ENCODE peak calls at places on chromosome 1, in nine cellular contexts. X, M, G, J, E, W, H, Q and N are unnamed samples.

GRCh38 chr1:63892632-63893395 is 119.0 kb downstream of the ROR1 start:
- DNase-seq in X (peak), M (no peak), G (peak), J (no peak), E (no peak), W (no peak), H (no peak), Q (no peak), N (no peak)

GRCh38 chr1:76281306-76281705 is 206.8 kb downstream of the ST6GALNAC3 start:
- DNase-seq in X (no peak), M (no peak), G (no peak), J (no peak), E (no peak), W (no peak), H (no peak), Q (no peak), N (no peak)

GRCh38 chr1:2257245-2257627 is 29.1 kb downstream of the SKI start:
- DNase-seq in X (peak), M (no peak), G (no peak), J (no peak), E (no peak), W (no peak), H (peak), Q (no peak), N (no peak)

GRCh38 chr1:79633456-79633855 is 626.9 kb upstream of the ADGRL4 start:
- DNase-seq in X (peak), M (no peak), G (peak), J (no peak), E (no peak), W (peak), H (no peak), Q (no peak), N (no peak)

GRCh38 chr1:45722809-45723208 is 27.6 kb downstream of the IPP start:
- DNase-seq in X (peak), M (no peak), G (peak), J (no peak), E (no peak), W (no peak), H (no peak), Q (peak), N (no peak)

GRCh38 chr1:70442486-70442885 is 31.4 kb downstream of the CTH start:
- DNase-seq in X (no peak), M (no peak), G (no peak), J (no peak), E (no peak), W (no peak), H (no peak), Q (no peak), N (no peak)

GRCh38 chr1:182080955-182081582 is 19.6 kb upstream of the ZNF648 start:
- DNase-seq in X (peak), M (no peak), G (peak), J (peak), E (peak), W (peak), H (no peak), Q (peak), N (no peak)

GRCh38 chr1:16442273-16442672 is 1.7 kb downstream of the NECAP2 start:
- DNase-seq in X (no peak), M (no peak), G (no peak), J (no peak), E (no peak), W (no peak), H (no peak), Q (peak), N (no peak)

GRCh38 chr1:110783292-110783918 is 89.5 kb upstream of the CD53 start:
- DNase-seq in X (peak), M (no peak), G (peak), J (peak), E (peak), W (peak), H (no peak), Q (peak), N (peak)

GRCh38 chr1:175003521-175003920 is 3.8 kb downstream of the CACYBP start:
- DNase-seq in X (no peak), M (no peak), G (no peak), J (no peak), E (no peak), W (no peak), H (no peak), Q (no peak), N (no peak)

GRCh38 chr1:16367968-16368910 is 1.2 kb downstream of the SZRD1 start:
- DNase-seq in X (peak), M (no peak), G (peak), J (no peak), E (no peak), W (peak), H (no peak), Q (no peak), N (no peak)

GRCh38 chr1:78633209-78633608 is 13.0 kb downstream of the IFI44L start:
- DNase-seq in X (no peak), M (no peak), G (no peak), J (no peak), E (no peak), W (no peak), H (no peak), Q (no peak), N (no peak)

GRCh38 chr1:145961425-145962156 is 2.8 kb downstream of the ANKRD34A start:
- DNase-seq in X (peak), M (peak), G (no peak), J (peak), E (no peak), W (no peak), H (peak), Q (peak), N (peak)

GRCh38 chr1:179447489-179447888 is 81.7 kb downstream of the AXDND1 start:
- DNase-seq in X (peak), M (no peak), G (peak), J (no peak), E (peak), W (peak), H (no peak), Q (peak), N (no peak)

GRCh38 chr1:17392199-17392740 is 20.3 kb downstream of the PADI6 start:
- DNase-seq in X (no peak), M (no peak), G (no peak), J (no peak), E (no peak), W (no peak), H (no peak), Q (no peak), N (no peak)

GRCh38 chr1:176374967-176375569 is 87.9 kb upstream of the PAPPA2 start:
- DNase-seq in X (peak), M (peak), G (peak), J (peak), E (peak), W (peak), H (peak), Q (peak), N (peak)

GRCh38 chr1:67831850-67832513 is 1.3 kb downstream of the GNG12 start:
- DNase-seq in X (peak), M (peak), G (peak), J (peak), E (peak), W (peak), H (peak), Q (no peak), N (peak)

GRCh38 chr1:33007190-33008050 is 29.3 kb downstream of the AK2 start:
- DNase-seq in X (peak), M (no peak), G (peak), J (peak), E (peak), W (peak), H (no peak), Q (no peak), N (no peak)

GRCh38 chr1:18800258-18800657 is 59.2 kb downstream of the TAS1R2 start:
- DNase-seq in X (no peak), M (no peak), G (no peak), J (no peak), E (no peak), W (no peak), H (no peak), Q (no peak), N (no peak)

GRCh38 chr1:26275580-26276431 is 4.1 kb upstream of the SH3BGRL3 start:
- DNase-seq in X (peak), M (peak), G (peak), J (peak), E (peak), W (peak), H (peak), Q (peak), N (peak)

GRCh38 chr1:54117815-54118563 is 34.8 kb downstream of the CDCP2 start:
- DNase-seq in X (no peak), M (peak), G (peak), J (no peak), E (no peak), W (no peak), H (no peak), Q (no peak), N (no peak)

GRCh38 chr1:206824327-206824726 is 41.1 kb upstream of the IL20 start:
- DNase-seq in X (peak), M (no peak), G (peak), J (no peak), E (no peak), W (peak), H (no peak), Q (no peak), N (no peak)

GRCh38 chr1:89557954-89558353 is 33.3 kb downstream of the LRRC8B start:
- DNase-seq in X (no peak), M (no peak), G (no peak), J (no peak), E (no peak), W (no peak), H (no peak), Q (no peak), N (no peak)

GRCh38 chr1:158075078-158075477 is 81.6 kb downstream of the KIRREL1 start:
- DNase-seq in X (no peak), M (no peak), G (no peak), J (no peak), E (no peak), W (no peak), H (no peak), Q (no peak), N (no peak)

GRCh38 chr1:178774263-178774662 is 49.2 kb downstream of the RALGPS2 start:
- DNase-seq in X (peak), M (no peak), G (peak), J (no peak), E (no peak), W (peak), H (no peak), Q (no peak), N (no peak)

GRCh38 chr1:99994496-99994895 is 24.7 kb downstream of the SLC35A3 start:
- DNase-seq in X (no peak), M (no peak), G (no peak), J (no peak), E (no peak), W (no peak), H (no peak), Q (no peak), N (no peak)

GRCh38 chr1:61013189-61013952 is 69.0 kb upstream of the NFIA start:
- DNase-seq in X (no peak), M (no peak), G (no peak), J (no peak), E (no peak), W (no peak), H (no peak), Q (no peak), N (no peak)

GRCh38 chr1:2108213-2108876 is 58.1 kb downstream of the PRKCZ start:
- DNase-seq in X (peak), M (peak), G (peak), J (no peak), E (peak), W (no peak), H (no peak), Q (peak), N (no peak)

GRCh38 chr1:224894915-224895314 is 34.6 kb upstream of the DNAH14 start:
- DNase-seq in X (peak), M (no peak), G (peak), J (no peak), E (peak), W (no peak), H (no peak), Q (no peak), N (no peak)

GRCh38 chr1:90211101-90211500 is 216.2 kb downstream of the ZNF326 start:
- DNase-seq in X (no peak), M (no peak), G (no peak), J (no peak), E (no peak), W (no peak), H (no peak), Q (no peak), N (no peak)

GRCh38 chr1:200172311-200172710 is 144.8 kb downstream of the NR5A2 start:
- DNase-seq in X (no peak), M (no peak), G (peak), J (no peak), E (no peak), W (no peak), H (no peak), Q (no peak), N (no peak)

GRCh38 chr1:211372463-211372862 is 45.8 kb downstream of the TRAF5 start:
- DNase-seq in X (no peak), M (no peak), G (no peak), J (no peak), E (no peak), W (no peak), H (no peak), Q (no peak), N (no peak)

GRCh38 chr1:239436286-239436685 is 49.9 kb downstream of the CHRM3 start:
- DNase-seq in X (no peak), M (no peak), G (no peak), J (no peak), E (no peak), W (no peak), H (no peak), Q (no peak), N (no peak)

GRCh38 chr1:1068374-1069060 is 5.6 kb downstream of the RNF223 start:
- DNase-seq in X (no peak), M (peak), G (no peak), J (no peak), E (no peak), W (no peak), H (no peak), Q (no peak), N (peak)

GRCh38 chr1:151314137-151314875 is 12.9 kb downstream of the PI4KB start:
- DNase-seq in X (peak), M (no peak), G (peak), J (peak), E (no peak), W (peak), H (peak), Q (no peak), N (no peak)

GRCh38 chr1:11156958-11157357 is 32.2 kb upstream of the ANGPTL7 start:
- DNase-seq in X (no peak), M (no peak), G (no peak), J (no peak), E (no peak), W (no peak), H (no peak), Q (no peak), N (no peak)

GRCh38 chr1:11157867-11158266 is 31.3 kb upstream of the ANGPTL7 start:
- DNase-seq in X (peak), M (no peak), G (peak), J (peak), E (no peak), W (no peak), H (peak), Q (no peak), N (no peak)

GRCh38 chr1:11158291-11158690 is 30.9 kb upstream of the ANGPTL7 start:
- DNase-seq in X (no peak), M (no peak), G (no peak), J (no peak), E (no peak), W (no peak), H (no peak), Q (no peak), N (no peak)

GRCh38 chr1:11157394-11157793 is 31.8 kb upstream of the ANGPTL7 start:
- DNase-seq in X (peak), M (no peak), G (no peak), J (no peak), E (no peak), W (no peak), H (no peak), Q (no peak), N (no peak)

DNA sequence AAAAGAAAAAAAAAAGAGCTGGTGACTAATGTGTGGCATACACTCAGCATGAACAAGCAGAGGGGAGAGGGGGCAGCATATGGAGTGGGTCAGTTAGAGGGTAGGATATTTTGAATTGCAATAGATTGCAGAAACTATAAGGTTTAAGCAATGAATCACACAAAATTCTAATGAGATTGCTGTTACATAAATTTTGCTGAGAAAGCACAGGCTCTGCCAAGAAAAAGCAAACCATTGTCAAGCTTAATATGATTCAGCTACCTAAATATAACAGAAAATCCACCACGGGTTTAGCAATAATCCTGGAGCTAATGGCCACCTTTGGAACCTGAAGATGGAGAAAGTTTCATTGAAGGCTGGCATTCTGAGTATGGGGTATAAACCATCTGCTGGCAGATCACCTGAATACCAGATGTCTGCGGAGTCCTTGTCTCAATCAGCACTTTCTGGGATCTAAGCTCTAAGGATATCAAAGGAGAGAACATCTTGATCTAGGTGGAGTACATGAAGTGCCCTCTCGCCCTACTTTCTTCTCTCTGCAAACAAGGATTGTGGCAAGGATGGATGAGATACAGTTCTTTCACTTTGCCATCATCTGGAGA is 30.3 kb upstream of the ANGPTL7 start:
- DNase-seq in X (peak), M (no peak), G (peak), J (no peak), E (no peak), W (peak), H (no peak), Q (no peak), N (no peak)
- TF ChIP-seq CTCF in X (no peak), M (no peak), G (no peak), J (no peak), E (no peak), W (no peak), H (no peak), Q (no peak), N (no peak)

DNA sequence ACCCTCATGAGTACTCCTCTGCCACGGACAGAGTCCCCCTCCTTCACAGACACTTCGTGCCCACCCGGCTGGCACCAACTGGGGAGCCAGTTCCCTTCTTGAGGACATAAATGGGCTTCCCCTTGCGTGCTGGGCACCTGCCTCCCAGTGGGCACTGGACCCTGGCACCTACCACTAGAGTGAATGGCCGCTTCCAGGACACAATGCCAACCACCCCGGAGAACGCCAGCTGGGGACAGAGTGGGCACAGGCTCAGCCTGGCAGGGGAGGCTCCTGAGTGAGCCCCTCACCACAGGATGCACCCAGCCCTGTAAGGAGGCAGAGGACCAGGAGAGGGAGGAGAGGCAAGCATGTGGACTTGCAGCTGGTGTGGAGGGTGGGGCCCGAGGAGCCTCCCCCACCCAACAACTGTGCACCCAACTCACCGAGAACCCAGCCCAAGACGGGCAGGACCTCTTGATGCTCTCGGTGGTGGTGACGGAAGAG is 1.0 kb downstream of the ENTREP3 start:
- DNase-seq in X (no peak), M (no peak), G (no peak), J (no peak), E (no peak), W (no peak), H (no peak), Q (no peak), N (peak)
- H3K27ac ChIP-seq in X (no peak), M (peak), G (peak), J (peak), E (peak), W (no peak), H (peak), Q (no peak), N (no peak)

GRCh38 chr1:237884237-237884636 is 6.5 kb downstream of the ZP4 start:
- DNase-seq in X (no peak), M (no peak), G (no peak), J (no peak), E (no peak), W (no peak), H (no peak), Q (no peak), N (no peak)

GRCh38 chr1:237890822-237891221 is at the start of gene ZP4:
- DNase-seq in X (no peak), M (no peak), G (no peak), J (no peak), E (no peak), W (no peak), H (no peak), Q (no peak), N (no peak)

GRCh38 chr1:237888143-237888542 is 2.6 kb downstream of the ZP4 start:
- DNase-seq in X (no peak), M (no peak), G (no peak), J (no peak), E (no peak), W (no peak), H (no peak), Q (no peak), N (no peak)

GRCh38 chr1:237890416-237890815 is 306 bp downstream of the ZP4 start:
- DNase-seq in X (no peak), M (no peak), G (no peak), J (no peak), E (no peak), W (no peak), H (no peak), Q (no peak), N (no peak)

DNA sequence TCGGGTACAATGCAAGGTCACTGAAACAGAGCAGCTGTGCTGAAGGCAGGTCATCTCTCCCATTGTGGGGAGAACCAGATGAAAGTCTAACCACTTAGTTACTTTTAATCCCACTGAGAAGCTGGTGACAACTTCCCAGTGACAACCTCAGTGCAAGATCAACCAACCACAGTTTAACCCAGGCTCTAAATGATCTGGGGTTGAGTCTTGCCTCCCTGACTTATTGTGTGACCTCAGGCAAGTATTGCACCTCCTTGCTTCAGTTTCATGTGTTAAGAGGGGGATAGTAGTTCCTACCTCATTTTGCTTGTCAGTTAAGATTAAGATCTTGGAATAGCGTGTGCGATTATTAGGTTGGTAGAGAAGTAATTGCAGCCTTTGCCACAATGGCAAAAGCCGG is 3.2 kb downstream of the ZP4 start:
- DNase-seq in X (no peak), M (no peak), G (no peak), J (no peak), E (no peak), W (no peak), H (no peak), Q (no peak), N (no peak)
- TF ChIP-seq CTCF in X (no peak), M (no peak), G (no peak), J (no peak), E (no peak), W (no peak), H (no peak), Q (no peak), N (no peak)

GRCh38 chr1:20614130-20614579 is 19.1 kb upstream of the PINK1 start:
- DNase-seq in X (no peak), M (no peak), G (no peak), J (no peak), E (no peak), W (no peak), H (no peak), Q (no peak), N (no peak)
- H3K27ac ChIP-seq in X (peak), M (no peak), G (peak), J (no peak), E (peak), W (no peak), H (peak), Q (no peak), N (no peak)

DNA sequence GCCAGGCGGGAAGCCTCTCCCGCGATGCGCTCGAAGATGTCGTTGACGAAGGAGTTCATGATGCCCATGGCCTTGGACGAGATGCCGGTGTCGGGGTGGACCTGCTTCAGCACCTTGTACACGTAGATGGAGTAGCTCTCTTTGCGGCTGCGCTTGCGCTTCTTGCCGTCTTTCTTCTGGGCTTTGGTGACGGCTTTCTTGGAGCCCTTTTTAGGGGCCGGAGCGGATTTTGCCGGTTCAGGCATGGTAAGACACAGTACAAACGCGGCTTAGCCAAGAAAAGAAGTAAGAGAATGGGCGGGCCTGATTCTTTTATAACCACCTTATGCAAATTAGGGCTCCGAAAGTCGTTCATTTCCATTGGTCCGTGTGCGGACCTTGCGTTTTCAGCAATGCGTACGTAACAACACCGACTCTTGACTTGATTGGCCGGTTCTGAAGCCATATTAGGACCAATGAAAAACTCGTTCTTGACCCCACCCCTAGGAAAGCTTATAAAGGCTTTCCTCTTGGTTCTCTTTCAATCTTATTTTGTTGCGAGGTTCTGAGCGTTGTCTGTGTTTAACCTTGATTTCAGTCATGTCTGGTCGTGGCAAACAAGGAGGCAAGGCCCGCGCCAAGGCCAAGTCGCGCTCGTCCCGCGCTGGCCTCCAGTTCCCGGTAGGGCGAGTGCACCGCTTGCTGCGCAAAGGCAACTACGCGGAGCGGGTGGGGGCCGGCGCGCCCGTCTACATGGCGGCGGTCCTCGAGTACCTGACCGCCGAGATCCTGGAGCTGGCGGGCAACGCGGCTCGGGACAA is 12.8 kb upstream of the BOLA1 start:
- DNase-seq in X (peak), M (peak), G (peak), J (peak), E (peak), W (peak), H (peak), Q (peak), N (peak)
- TF ChIP-seq CTCF in X (no peak), M (no peak), G (no peak), J (no peak), E (no peak), W (no peak), H (no peak), Q (no peak), N (no peak)